ENCODE peak calls at places on chromosomes 12 and 14, in seven cellular contexts. Y, N, F, T, W, S and O are unnamed samples.

GRCh38 chr12:68971404-68971803 is 38.4 kb upstream of the CPM start:
- DNase-seq in Y (no peak), N (no peak), F (no peak), T (peak), W (no peak), S (no peak), O (no peak)

GRCh38 chr12:109387425-109388166 is 39.9 kb downstream of the MYO1H start:
- DNase-seq in Y (peak), N (peak), F (peak), T (peak), W (peak), S (peak), O (peak)

GRCh38 chr14:74843653-74844052 is 32.3 kb downstream of the PROX2 start:
- DNase-seq in Y (no peak), N (no peak), F (no peak), T (peak), W (no peak), S (no peak), O (no peak)

GRCh38 chr14:102187044-102187443 is 47.3 kb downstream of the WDR20 start:
- DNase-seq in Y (no peak), N (peak), F (no peak), T (peak), W (no peak), S (no peak), O (no peak)

GRCh38 chr14:77421241-77421640 is 2.1 kb downstream of the NOXRED1 start:
- DNase-seq in Y (no peak), N (no peak), F (no peak), T (peak), W (no peak), S (no peak), O (no peak)

GRCh38 chr14:90796319-90796718 is 19.9 kb downstream of the TTC7B start:
- DNase-seq in Y (no peak), N (no peak), F (no peak), T (no peak), W (no peak), S (no peak), O (no peak)

GRCh38 chr14:31945074-31945613 is 132.0 kb upstream of the ARHGAP5 start:
- DNase-seq in Y (peak), N (no peak), F (no peak), T (no peak), W (peak), S (no peak), O (peak)

GRCh38 chr12:127241056-127241830 is 1025.7 kb upstream of the TMEM132C start:
- DNase-seq in Y (no peak), N (no peak), F (no peak), T (peak), W (no peak), S (no peak), O (no peak)

GRCh38 chr12:27332407-27333310 is at the start of gene BMAL2:
- DNase-seq in Y (peak), N (no peak), F (peak), T (peak), W (peak), S (peak), O (peak)

GRCh38 chr14:75476274-75476995 is 45.8 kb upstream of the BATF start:
- DNase-seq in Y (no peak), N (no peak), F (peak), T (peak), W (no peak), S (no peak), O (peak)

GRCh38 chr14:97539884-97540283 is 742.7 kb downstream of the VRK1 start:
- DNase-seq in Y (no peak), N (no peak), F (no peak), T (no peak), W (no peak), S (no peak), O (no peak)

GRCh38 chr12:14200598-14200997 is 164.9 kb upstream of the ATF7IP start:
- DNase-seq in Y (no peak), N (no peak), F (no peak), T (no peak), W (no peak), S (no peak), O (no peak)

GRCh38 chr12:7188557-7189397 is 709 bp upstream of the PEX5 start:
- DNase-seq in Y (peak), N (peak), F (peak), T (peak), W (peak), S (peak), O (peak)